ENCODE peak calls at places on chromosomes 16 and 17, in six cellular contexts. E is K562, V is upper lobe of left lung, W is A549, Y is HepG2, Q is GM12878. J is an unnamed sample.
A peak's percentile ranks its signal among the peaks of the same experiment; 100 is the strongest.

GRCh38 chr16:88886311-88886914 is 20.0 kb upstream of the PABPN1L start:
- ATAC-seq in E (no peak), V (no peak), W (no peak), Y (no peak), Q (no peak), J (no peak)

GRCh38 chr17:80422981-80423380 is 8.0 kb downstream of the ENDOV start:
- ATAC-seq in E (no peak), V (peak; percentile 3), W (no peak), Y (no peak), Q (no peak), J (peak; percentile 29)

GRCh38 chr17:57020208-57020607 is 42.3 kb downstream of the SCPEP1 start:
- ATAC-seq in E (peak; percentile 59), V (no peak), W (no peak), Y (no peak), Q (no peak), J (no peak)

GRCh38 chr16:72878301-72879269 is 169.3 kb downstream of the ZFHX3 start:
- ATAC-seq in E (no peak), V (peak; percentile 47), W (peak; percentile 35), Y (peak; percentile 80), Q (no peak), J (peak; percentile 40)

GRCh38 chr16:89338863-89339262 is 121.4 kb downstream of the ZNF778 start:
- ATAC-seq in E (no peak), V (no peak), W (no peak), Y (peak; percentile 69), Q (no peak), J (no peak)

GRCh38 chr16:23516366-23517137 is 6.3 kb upstream of the GGA2 start:
- ATAC-seq in E (no peak), V (peak; percentile 42), W (no peak), Y (no peak), Q (peak; percentile 77), J (no peak)

GRCh38 chr17:78806451-78806850 is 24.4 kb upstream of the CYTH1 start:
- ATAC-seq in E (no peak), V (peak; percentile 34), W (peak; percentile 63), Y (no peak), Q (peak; percentile 53), J (peak; percentile 32)

GRCh38 chr17:64171041-64171440 is 41.1 kb upstream of the ERN1 start:
- ATAC-seq in E (no peak), V (no peak), W (no peak), Y (no peak), Q (no peak), J (no peak)

GRCh38 chr16:67940436-67941089 is 3.4 kb downstream of the LCAT start:
- ATAC-seq in E (no peak), V (no peak), W (no peak), Y (no peak), Q (no peak), J (no peak)

GRCh38 chr17:40312131-40312731 is 3.3 kb downstream of the RARA start:
- ATAC-seq in E (no peak), V (no peak), W (no peak), Y (no peak), Q (peak; percentile 18), J (no peak)

GRCh38 chr16:20906225-20906870 is 5.8 kb downstream of the LYRM1 start:
- ATAC-seq in E (no peak), V (peak; percentile 60), W (peak; percentile 57), Y (no peak), Q (no peak), J (peak; percentile 79)

GRCh38 chr17:61488878-61489718 is 36.9 kb downstream of the TBX4 start:
- ATAC-seq in E (no peak), V (no peak), W (peak; percentile 6), Y (peak; percentile 96), Q (no peak), J (no peak)

GRCh38 chr17:63699638-63700527 is at the start of gene LIMD2:
- ATAC-seq in E (peak; percentile 37), V (peak; percentile 45), W (peak; percentile 28), Y (peak; percentile 53), Q (peak; percentile 7), J (peak; percentile 26)

GRCh38 chr16:74449470-74449869 is 28.2 kb upstream of the CLEC18B start:
- ATAC-seq in E (no peak), V (peak; percentile 73), W (peak; percentile 61), Y (peak; percentile 19), Q (no peak), J (peak; percentile 40)

GRCh38 chr16:56288019-56288418 is 96.7 kb downstream of the GNAO1 start:
- ATAC-seq in E (no peak), V (no peak), W (no peak), Y (peak; percentile 17), Q (no peak), J (no peak)

GRCh38 chr16:1194665-1195392 is 30.2 kb downstream of the TPSG1 start:
- ATAC-seq in E (peak; percentile 77), V (peak; percentile 10), W (peak; percentile 21), Y (peak; percentile 48), Q (no peak), J (no peak)

GRCh38 chr16:64051826-64052225 is 1070.0 kb downstream of the CDH11 start:
- ATAC-seq in E (no peak), V (no peak), W (no peak), Y (peak; percentile 61), Q (no peak), J (no peak)

GRCh38 chr16:75265911-75266701 is 14.7 kb upstream of the BCAR1 start:
- ATAC-seq in E (peak; percentile 85), V (peak; percentile 83), W (peak; percentile 60), Y (peak; percentile 30), Q (peak; percentile 75), J (peak; percentile 86)

GRCh38 chr17:38738007-38738662 is 8.0 kb downstream of the CISD3 start:
- ATAC-seq in E (no peak), V (no peak), W (no peak), Y (no peak), Q (peak; percentile 77), J (no peak)

GRCh38 chr16:86492267-86492960 is 17.9 kb upstream of the FOXF1 start:
- ATAC-seq in E (no peak), V (no peak), W (no peak), Y (no peak), Q (no peak), J (no peak)

GRCh38 chr17:31509095-31509804 is 117.8 kb downstream of the RAB11FIP4 start:
- ATAC-seq in E (peak; percentile 40), V (no peak), W (no peak), Y (no peak), Q (peak; percentile 39), J (no peak)

GRCh38 chr17:56866496-56866895 is 32.5 kb downstream of the DGKE start:
- ATAC-seq in E (peak; percentile 82), V (no peak), W (peak; percentile 70), Y (peak; percentile 87), Q (peak; percentile 20), J (no peak)

GRCh38 chr17:60142872-60143499 is 6.8 kb upstream of the CA4 start:
- ATAC-seq in E (peak; percentile 91), V (peak; percentile 89), W (peak; percentile 79), Y (peak; percentile 82), Q (peak; percentile 93), J (peak; percentile 54)

GRCh38 chr16:63129411-63130125 is 1093.3 kb upstream of the CDH8 start:
- ATAC-seq in E (peak; percentile 79), V (no peak), W (no peak), Y (no peak), Q (no peak), J (no peak)

GRCh38 chr17:70059649-70060048 is 15.4 kb upstream of the KCNJ16 start:
- ATAC-seq in E (no peak), V (no peak), W (no peak), Y (no peak), Q (no peak), J (no peak)

GRCh38 chr17:81966343-81967243 is 5.6 kb upstream of the NOTUM start:
- ATAC-seq in E (peak; percentile 5), V (peak; percentile 52), W (peak; percentile 3), Y (peak; percentile 80), Q (peak; percentile 39), J (peak; percentile 74)

GRCh38 chr17:2682304-2682938 is 29.1 kb downstream of the CLUH start:
- ATAC-seq in E (no peak), V (no peak), W (no peak), Y (no peak), Q (no peak), J (no peak)
- TF ChIP-seq EP300 in E (no peak), V (no peak), W (no peak), Y (no peak), Q (no peak), J (no peak)

GRCh38 chr17:50279639-50280038 is 5.4 kb downstream of the TMEM92 start:
- ATAC-seq in E (no peak), V (no peak), W (no peak), Y (no peak), Q (no peak), J (no peak)

GRCh38 chr17:50279181-50279526 is 4.9 kb downstream of the TMEM92 start:
- ATAC-seq in E (no peak), V (no peak), W (peak; percentile 12), Y (no peak), Q (no peak), J (peak; percentile 17)

GRCh38 chr17:50280068-50280467 is 5.8 kb downstream of the TMEM92 start:
- ATAC-seq in E (no peak), V (no peak), W (no peak), Y (no peak), Q (peak; percentile 47), J (no peak)

GRCh38 chr17:50277357-50277754 is 3.1 kb downstream of the TMEM92 start:
- ATAC-seq in E (no peak), V (no peak), W (no peak), Y (no peak), Q (no peak), J (no peak)

GRCh38 chr17:50278526-50279180 is 4.4 kb downstream of the TMEM92 start:
- ATAC-seq in E (no peak), V (no peak), W (no peak), Y (no peak), Q (no peak), J (no peak)
- H3K4me1 ChIP-seq in E (peaks cover 1% of the 10 kb centered on the region), V (peaks cover 15% of the 10 kb centered on the region), W (peaks cover 67% of the 10 kb centered on the region), Y (peaks cover 13% of the 10 kb centered on the region), Q (peaks cover 29% of the 10 kb centered on the region), J (peaks cover 5% of the 10 kb centered on the region)

DNA sequence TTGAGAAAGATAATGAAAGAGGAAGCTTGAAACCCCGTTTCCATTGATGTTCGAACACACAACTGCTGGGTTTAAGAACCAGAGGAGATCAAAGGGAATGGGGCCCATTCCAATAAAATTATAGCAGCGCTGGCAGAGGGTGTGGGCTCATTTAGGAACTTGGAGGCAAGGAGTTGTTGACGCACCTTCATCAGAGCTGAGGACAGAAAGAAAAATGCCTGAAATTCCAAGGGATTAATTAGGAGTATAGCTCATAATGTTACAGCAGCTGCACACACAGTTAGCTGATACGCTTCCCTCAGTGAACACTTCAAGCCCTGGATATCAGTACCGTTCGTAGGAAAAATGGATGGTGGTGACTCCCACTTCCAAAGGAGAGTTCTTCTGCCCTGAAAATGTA is 127.2 kb downstream of the AXIN2 start:
- ATAC-seq in E (no peak), V (peak; percentile 50), W (no peak), Y (no peak), Q (no peak), J (no peak)
- TF ChIP-seq EP300 in E (no peak), V (no peak), W (no peak), Y (no peak), Q (no peak), J (no peak)

GRCh38 chr17:373616-374225 is 21.1 kb upstream of the RPH3AL start:
- ATAC-seq in E (no peak), V (peak; percentile 82), W (no peak), Y (no peak), Q (no peak), J (peak; percentile 63)
- H3K4me1 ChIP-seq in E (no peaks in the 10 kb centered on the region), V (no peaks in the 10 kb centered on the region), W (peaks cover 25% of the 10 kb centered on the region), Y (peaks cover 22% of the 10 kb centered on the region), Q (no peaks in the 10 kb centered on the region), J (no peaks in the 10 kb centered on the region)

GRCh38 chr17:76697702-76698465 is 12.9 kb downstream of the MXRA7 start:
- ATAC-seq in E (peak; percentile 89), V (no peak), W (no peak), Y (no peak), Q (peak; percentile 6), J (no peak)
- TF ChIP-seq EP300 in E (peak; percentile 56), V (no peak), W (no peak), Y (no peak), Q (no peak), J (no peak)

GRCh38 chr16:85395207-85395912 is 217.8 kb upstream of the GSE1 start:
- ATAC-seq in E (peak; percentile 6), V (peak; percentile 59), W (peak; percentile 63), Y (no peak), Q (peak; percentile 58), J (peak; percentile 83)
- H3K4me1 ChIP-seq in E (peaks cover 42% of the 10 kb centered on the region), V (peaks cover 20% of the 10 kb centered on the region), W (peaks cover 58% of the 10 kb centered on the region), Y (peaks cover 60% of the 10 kb centered on the region), Q (peaks cover 5% of the 10 kb centered on the region), J (no peaks in the 10 kb centered on the region)

J was measured in gastroesophageal sphincter.